ENCODE peak calls at places on chromosomes 11 and 22, in five cellular contexts. Z, R, Q, O and G are unnamed samples.

GRCh38 chr11:88326112-88326511 is 11.4 kb downstream of the CTSC start:
- DNase-seq in Z (no peak), R (no peak), Q (no peak), O (no peak), G (no peak)

GRCh38 chr11:127106142-127106541 is 105.6 kb upstream of the KIRREL3 start:
- DNase-seq in Z (peak; percentile 36), R (no peak), Q (no peak), O (no peak), G (peak; percentile 17)

GRCh38 chr11:132080121-132080520 is 709.7 kb downstream of the NTM start:
- DNase-seq in Z (no peak), R (no peak), Q (no peak), O (no peak), G (no peak)

GRCh38 chr11:76067099-76067498 is 139.2 kb downstream of the WNT11 start:
- DNase-seq in Z (peak; percentile 71), R (no peak), Q (no peak), O (no peak), G (no peak)

GRCh38 chr22:30325724-30326703 is 727 bp downstream of the TBC1D10A start:
- DNase-seq in Z (peak; percentile 55), R (peak; percentile 43), Q (peak; percentile 39), O (peak; percentile 62), G (peak; percentile 35)

GRCh38 chr22:20602589-20603164 is 95.3 kb downstream of the MED15 start:
- DNase-seq in Z (no peak), R (no peak), Q (no peak), O (no peak), G (no peak)

GRCh38 chr11:72234920-72235319 is 9.1 kb downstream of the PHOX2A start:
- DNase-seq in Z (no peak), R (no peak), Q (no peak), O (no peak), G (no peak)

GRCh38 chr22:36644333-36644757 is 59.2 kb downstream of the CACNG2 start:
- DNase-seq in Z (peak; percentile 79), R (no peak), Q (no peak), O (no peak), G (peak; percentile 51)

GRCh38 chr11:110984147-110984546 is 261.4 kb upstream of the POU2AF2 start:
- DNase-seq in Z (no peak), R (no peak), Q (no peak), O (no peak), G (no peak)

GRCh38 chr11:68677432-68677831 is 6.9 kb upstream of the GAL start:
- DNase-seq in Z (peak; percentile 68), R (no peak), Q (no peak), O (no peak), G (no peak)

GRCh38 chr11:124745835-124746620 is 6.0 kb downstream of the VSIG2 start:
- DNase-seq in Z (peak; percentile 44), R (no peak), Q (no peak), O (peak; percentile 68), G (peak; percentile 69)

GRCh38 chr22:46041642-46042041 is 64.7 kb upstream of the WNT7B start:
- DNase-seq in Z (peak; percentile 35), R (peak; percentile 13), Q (peak; percentile 30), O (no peak), G (no peak)

GRCh38 chr11:73980001-73980960 is 2.4 kb downstream of the UCP2 start:
- DNase-seq in Z (peak; percentile 75), R (no peak), Q (no peak), O (peak; percentile 83), G (peak; percentile 80)

GRCh38 chr11:6693342-6694228 is 10.4 kb upstream of the MRPL17 start:
- DNase-seq in Z (no peak), R (peak; percentile 24), Q (no peak), O (no peak), G (no peak)

GRCh38 chr22:38419864-38420172 is 35.2 kb downstream of the KCNJ4 start:
- DNase-seq in Z (no peak), R (no peak), Q (no peak), O (no peak), G (peak; percentile 68)

GRCh38 chr11:64924910-64925284 is 408 bp downstream of the PPP2R5B start:
- DNase-seq in Z (no peak), R (peak; percentile 52), Q (peak; percentile 62), O (peak; percentile 28), G (peak; percentile 33)

GRCh38 chr11:9855579-9856260 is 191.8 kb downstream of the SWAP70 start:
- DNase-seq in Z (no peak), R (no peak), Q (no peak), O (no peak), G (no peak)

GRCh38 chr11:94145431-94145830 is 16.8 kb downstream of the PANX1 start:
- DNase-seq in Z (no peak), R (no peak), Q (no peak), O (no peak), G (no peak)

GRCh38 chr11:66080055-66080817 is 10.2 kb downstream of the PACS1 start:
- DNase-seq in Z (peak; percentile 58), R (peak; percentile 57), Q (no peak), O (peak; percentile 54), G (peak; percentile 29)
- H3K4me3 ChIP-seq in Z (no peak overlapping the region), R (no peak overlapping the region), Q (no peak overlapping the region), O (no peak overlapping the region), G (no peak overlapping the region)

DNA sequence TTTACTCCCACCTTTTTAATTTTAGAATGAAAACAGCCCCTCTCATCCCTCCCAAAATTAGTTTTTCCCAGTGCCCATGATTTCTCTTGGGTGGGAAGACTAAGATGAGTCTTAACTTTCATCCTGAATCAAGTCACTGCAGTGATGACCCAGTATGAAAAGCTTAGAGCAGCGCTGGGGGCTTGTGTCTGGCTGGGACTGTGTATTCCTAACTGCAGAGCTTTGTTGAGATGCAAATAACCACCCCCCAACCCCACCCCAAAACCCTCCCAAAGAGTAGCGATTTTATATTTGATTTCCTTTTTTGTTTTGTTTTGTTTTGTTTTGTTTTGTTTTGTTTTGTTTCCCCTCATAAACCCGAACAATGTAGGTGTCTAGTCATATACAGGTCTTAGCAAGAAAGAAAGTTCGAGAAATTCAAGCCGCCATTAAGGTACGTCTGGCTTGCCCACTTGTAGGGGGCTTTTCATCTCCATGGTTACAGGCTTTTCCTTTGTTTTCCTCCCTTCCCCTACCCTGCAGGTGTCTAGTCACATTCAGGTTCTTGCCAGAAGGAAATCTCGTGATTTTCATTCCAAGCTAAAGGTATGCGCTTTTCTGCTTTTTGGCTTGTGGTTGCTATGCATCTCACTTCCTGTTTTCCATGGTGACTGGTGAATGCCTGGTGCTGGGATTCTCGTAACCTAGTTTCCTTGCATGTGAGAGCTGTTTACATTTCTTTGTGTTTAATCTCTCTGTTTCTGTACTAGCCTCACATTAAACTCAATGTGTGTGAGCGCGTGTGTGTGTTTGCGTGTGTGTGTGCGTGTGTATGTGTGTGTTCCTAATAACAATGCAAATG is 144.6 kb upstream of the RASSF10 start:
- DNase-seq in Z (peak; percentile 55), R (no peak), Q (no peak), O (no peak), G (no peak)
- TF ChIP-seq POLR2A in Z (no peak), R (no peak), Q (no peak), O (no peak), G (no peak)

GRCh38 chr11:77100166-77101042 is 2.2 kb upstream of the OMP start:
- DNase-seq in Z (peak; percentile 5), R (no peak), Q (peak; percentile 15), O (no peak), G (no peak)

GRCh38 chr11:77102246-77103210 is at the start of gene OMP:
- DNase-seq in Z (peak; percentile 8), R (no peak), Q (peak; percentile 14), O (no peak), G (no peak)

GRCh38 chr11:77104727-77105126 is 2.1 kb downstream of the OMP start:
- DNase-seq in Z (no peak), R (no peak), Q (no peak), O (no peak), G (no peak)

GRCh38 chr11:77103319-77103718 is 679 bp downstream of the OMP start:
- DNase-seq in Z (no peak), R (no peak), Q (no peak), O (no peak), G (no peak)

DNA sequence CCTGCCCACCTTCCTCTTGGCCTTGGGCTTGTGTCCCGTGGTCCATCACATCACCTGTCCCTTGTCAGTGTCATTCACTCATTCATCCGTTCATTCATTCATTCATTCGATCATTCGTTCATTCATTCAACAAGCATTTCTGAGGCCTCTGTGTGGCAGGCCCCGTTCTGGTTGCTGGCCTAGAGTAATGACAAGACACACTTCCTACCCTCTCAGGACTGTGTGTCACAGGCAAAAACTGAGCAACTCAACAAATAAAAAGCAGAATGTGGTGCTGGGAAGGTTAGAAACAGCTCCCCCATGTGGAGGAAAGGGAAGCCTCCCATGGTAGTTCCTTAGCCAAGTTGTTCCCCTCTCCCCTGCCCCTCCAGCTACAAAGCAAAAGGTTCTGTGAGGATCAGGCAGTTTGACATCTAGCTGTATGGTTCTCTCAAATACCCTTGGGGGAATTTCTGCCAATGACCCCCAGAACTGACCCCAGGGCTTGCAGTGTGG is 1.6 kb upstream of the OMP start:
- DNase-seq in Z (no peak), R (no peak), Q (no peak), O (no peak), G (no peak)
- TF ChIP-seq CTCF in Z (no peak), R (no peak), Q (no peak), O (no peak), G (no peak)

DNA sequence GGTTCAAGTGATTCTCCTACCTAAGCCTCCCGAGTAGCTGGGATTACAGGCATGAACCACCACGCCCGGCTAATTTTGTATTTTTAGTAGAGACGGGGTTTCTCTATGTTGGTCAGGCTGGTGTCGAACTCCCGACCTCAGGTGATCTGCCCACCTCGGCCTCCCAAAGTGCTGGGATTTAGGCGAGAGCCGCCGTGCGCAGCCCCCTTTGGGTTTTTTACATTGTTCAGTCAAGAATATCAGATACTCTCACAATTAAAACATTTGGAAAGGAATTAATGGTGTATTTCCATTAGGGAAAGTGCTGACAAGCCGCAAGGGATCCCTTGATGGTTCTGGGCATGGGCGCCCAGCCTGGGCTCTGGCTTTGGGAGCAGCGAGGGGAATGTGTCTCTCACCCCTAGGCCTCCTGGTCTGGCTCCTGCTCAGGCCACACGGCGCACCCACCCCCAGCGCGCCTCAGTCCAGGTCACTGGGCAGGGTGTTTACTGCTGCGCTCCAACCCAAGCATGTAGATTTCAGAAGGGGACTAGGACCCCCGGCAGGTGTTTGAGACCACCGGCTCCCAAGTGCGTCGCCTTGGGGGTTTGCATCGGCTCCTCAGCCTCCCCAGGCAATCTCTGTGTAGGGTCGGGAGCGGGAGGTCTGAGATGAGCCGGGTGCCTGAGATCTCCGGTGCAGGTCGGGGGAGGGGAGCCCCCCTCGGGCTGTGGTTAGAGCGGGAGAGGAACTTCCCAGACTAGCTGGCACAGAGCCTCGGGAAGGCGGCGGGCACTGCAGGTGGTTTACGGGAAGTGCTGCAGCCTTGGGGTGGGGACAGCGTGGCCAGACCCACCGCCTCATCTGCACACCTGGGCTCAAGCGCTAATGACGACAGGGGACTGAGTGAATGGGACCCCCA is 820 bp upstream of the IRF7 start:
- DNase-seq in Z (no peak), R (no peak), Q (peak; percentile 68), O (no peak), G (no peak)
- H3K4me3 ChIP-seq in Z (no peak overlapping the region), R (peak overlapping the region; percentile 87), Q (peak overlapping the region; percentile 59), O (peak overlapping the region; percentile 78), G (no peak overlapping the region)

GRCh38 chr11:2391663-2391975 is 8.9 kb upstream of the TSSC4 start:
- DNase-seq in Z (no peak), R (no peak), Q (no peak), O (no peak), G (no peak)
- TF ChIP-seq POLR2A in Z (no peak), R (no peak), Q (no peak), O (no peak), G (no peak)